ENCODE peak calls at places on chromosomes 12 and 14, in nine cellular contexts. One of them, this sample, is unnamed.

GRCh38 chr12:3884671-3885070 is 11.5 kb upstream of the PARP11 start:
- DNase-seq in GM12878: no peak
- DNase-seq in A549: no peak
- DNase-seq in IMR-90: no peak
- DNase-seq in mesendoderm: no peak
- DNase-seq in esophagus squamous epithelium: no peak
- DNase-seq in effector memory CD4-positive, alpha-beta T cell: no peak
- DNase-seq in gastrocnemius medialis: no peak
- DNase-seq in suprapubic skin: no peak
- DNase-seq in this sample: no peak

GRCh38 chr12:131101703-131102492 is 148.2 kb downstream of the ADGRD1 start:
- DNase-seq in GM12878: peak; percentile 71
- DNase-seq in A549: no peak
- DNase-seq in IMR-90: no peak
- DNase-seq in mesendoderm: no peak
- DNase-seq in esophagus squamous epithelium: no peak
- DNase-seq in effector memory CD4-positive, alpha-beta T cell: no peak
- DNase-seq in gastrocnemius medialis: no peak
- DNase-seq in suprapubic skin: no peak
- DNase-seq in this sample: peak; percentile 59

GRCh38 chr14:68607081-68607851 is 185.6 kb downstream of the ZFP36L1 start:
- DNase-seq in GM12878: no peak
- DNase-seq in A549: no peak
- DNase-seq in IMR-90: peak; percentile 64
- DNase-seq in mesendoderm: peak; percentile 53
- DNase-seq in esophagus squamous epithelium: no peak
- DNase-seq in effector memory CD4-positive, alpha-beta T cell: no peak
- DNase-seq in gastrocnemius medialis: no peak
- DNase-seq in suprapubic skin: peak; percentile 68
- DNase-seq in this sample: no peak

GRCh38 chr12:29778531-29778930 is 5.2 kb downstream of the TMTC1 start:
- DNase-seq in GM12878: no peak
- DNase-seq in A549: no peak
- DNase-seq in IMR-90: no peak
- DNase-seq in mesendoderm: no peak
- DNase-seq in esophagus squamous epithelium: no peak
- DNase-seq in effector memory CD4-positive, alpha-beta T cell: no peak
- DNase-seq in gastrocnemius medialis: no peak
- DNase-seq in suprapubic skin: no peak
- DNase-seq in this sample: no peak

GRCh38 chr12:114932806-114933205 is 248.8 kb upstream of the TBX3 start:
- DNase-seq in GM12878: no peak
- DNase-seq in A549: no peak
- DNase-seq in IMR-90: no peak
- DNase-seq in mesendoderm: no peak
- DNase-seq in esophagus squamous epithelium: no peak
- DNase-seq in effector memory CD4-positive, alpha-beta T cell: no peak
- DNase-seq in gastrocnemius medialis: no peak
- DNase-seq in suprapubic skin: no peak
- DNase-seq in this sample: no peak

GRCh38 chr12:54220567-54220966 is 31.8 kb upstream of the SMUG1 start:
- DNase-seq in GM12878: no peak
- DNase-seq in A549: no peak
- DNase-seq in IMR-90: no peak
- DNase-seq in mesendoderm: no peak
- DNase-seq in esophagus squamous epithelium: no peak
- DNase-seq in effector memory CD4-positive, alpha-beta T cell: no peak
- DNase-seq in gastrocnemius medialis: no peak
- DNase-seq in suprapubic skin: no peak
- DNase-seq in this sample: no peak

GRCh38 chr12:85781751-85782150 is 54.5 kb downstream of the RASSF9 start:
- DNase-seq in GM12878: no peak
- DNase-seq in A549: no peak
- DNase-seq in IMR-90: no peak
- DNase-seq in mesendoderm: no peak
- DNase-seq in esophagus squamous epithelium: no peak
- DNase-seq in effector memory CD4-positive, alpha-beta T cell: no peak
- DNase-seq in gastrocnemius medialis: no peak
- DNase-seq in suprapubic skin: no peak
- DNase-seq in this sample: no peak

GRCh38 chr12:74119811-74120362 is 417.7 kb upstream of the ATXN7L3B start:
- DNase-seq in GM12878: no peak
- DNase-seq in A549: no peak
- DNase-seq in IMR-90: no peak
- DNase-seq in mesendoderm: no peak
- DNase-seq in esophagus squamous epithelium: no peak
- DNase-seq in effector memory CD4-positive, alpha-beta T cell: no peak
- DNase-seq in gastrocnemius medialis: no peak
- DNase-seq in suprapubic skin: no peak
- DNase-seq in this sample: no peak

GRCh38 chr12:6306151-6306550 is 4.3 kb upstream of the PLEKHG6 start:
- DNase-seq in GM12878: no peak
- DNase-seq in A549: no peak
- DNase-seq in IMR-90: no peak
- DNase-seq in mesendoderm: peak; percentile 57
- DNase-seq in esophagus squamous epithelium: no peak
- DNase-seq in effector memory CD4-positive, alpha-beta T cell: no peak
- DNase-seq in gastrocnemius medialis: no peak
- DNase-seq in suprapubic skin: no peak
- DNase-seq in this sample: no peak

GRCh38 chr12:95395706-95396105 is 78.2 kb upstream of the METAP2 start:
- DNase-seq in GM12878: no peak
- DNase-seq in A549: no peak
- DNase-seq in IMR-90: no peak
- DNase-seq in mesendoderm: no peak
- DNase-seq in esophagus squamous epithelium: no peak
- DNase-seq in effector memory CD4-positive, alpha-beta T cell: no peak
- DNase-seq in gastrocnemius medialis: no peak
- DNase-seq in suprapubic skin: no peak
- DNase-seq in this sample: no peak

GRCh38 chr12:53798575-53798974 is 46.8 kb upstream of the CISTR start:
- DNase-seq in GM12878: no peak
- DNase-seq in A549: peak; percentile 19
- DNase-seq in IMR-90: no peak
- DNase-seq in mesendoderm: no peak
- DNase-seq in esophagus squamous epithelium: no peak
- DNase-seq in effector memory CD4-positive, alpha-beta T cell: no peak
- DNase-seq in gastrocnemius medialis: no peak
- DNase-seq in suprapubic skin: no peak
- DNase-seq in this sample: no peak

GRCh38 chr12:126156806-126157574 is 1091.8 kb downstream of the AACS start:
- DNase-seq in GM12878: no peak
- DNase-seq in A549: no peak
- DNase-seq in IMR-90: no peak
- DNase-seq in mesendoderm: peak; percentile 54
- DNase-seq in esophagus squamous epithelium: no peak
- DNase-seq in effector memory CD4-positive, alpha-beta T cell: no peak
- DNase-seq in gastrocnemius medialis: no peak
- DNase-seq in suprapubic skin: no peak
- DNase-seq in this sample: no peak

GRCh38 chr12:76864791-76865400 is 13.9 kb downstream of the CSRP2 start:
- DNase-seq in GM12878: no peak
- DNase-seq in A549: no peak
- DNase-seq in IMR-90: peak; percentile 65
- DNase-seq in mesendoderm: no peak
- DNase-seq in esophagus squamous epithelium: no peak
- DNase-seq in effector memory CD4-positive, alpha-beta T cell: no peak
- DNase-seq in gastrocnemius medialis: no peak
- DNase-seq in suprapubic skin: no peak
- DNase-seq in this sample: no peak

GRCh38 chr12:32534698-32535097 is 135.3 kb downstream of the FGD4 start:
- DNase-seq in GM12878: no peak
- DNase-seq in A549: no peak
- DNase-seq in IMR-90: no peak
- DNase-seq in mesendoderm: no peak
- DNase-seq in esophagus squamous epithelium: no peak
- DNase-seq in effector memory CD4-positive, alpha-beta T cell: no peak
- DNase-seq in gastrocnemius medialis: no peak
- DNase-seq in suprapubic skin: no peak
- DNase-seq in this sample: no peak

GRCh38 chr12:32533971-32534590 is 134.7 kb downstream of the FGD4 start:
- DNase-seq in GM12878: no peak
- DNase-seq in A549: peak; percentile 61
- DNase-seq in IMR-90: peak; percentile 98
- DNase-seq in mesendoderm: peak; percentile 76
- DNase-seq in esophagus squamous epithelium: peak; percentile 5
- DNase-seq in effector memory CD4-positive, alpha-beta T cell: no peak
- DNase-seq in gastrocnemius medialis: peak; percentile 85
- DNase-seq in suprapubic skin: no peak
- DNase-seq in this sample: no peak

GRCh38 chr12:32532951-32533350 is 133.6 kb downstream of the FGD4 start:
- DNase-seq in GM12878: no peak
- DNase-seq in A549: no peak
- DNase-seq in IMR-90: no peak
- DNase-seq in mesendoderm: peak; percentile 25
- DNase-seq in esophagus squamous epithelium: no peak
- DNase-seq in effector memory CD4-positive, alpha-beta T cell: no peak
- DNase-seq in gastrocnemius medialis: no peak
- DNase-seq in suprapubic skin: no peak
- DNase-seq in this sample: no peak

GRCh38 chr12:32535260-32535999 is 136.1 kb downstream of the FGD4 start:
- DNase-seq in GM12878: no peak
- DNase-seq in A549: peak; percentile 31
- DNase-seq in IMR-90: peak; percentile 69
- DNase-seq in mesendoderm: peak; percentile 33
- DNase-seq in esophagus squamous epithelium: no peak
- DNase-seq in effector memory CD4-positive, alpha-beta T cell: no peak
- DNase-seq in gastrocnemius medialis: peak; percentile 83
- DNase-seq in suprapubic skin: peak; percentile 75
- DNase-seq in this sample: peak; percentile 28

DNA sequence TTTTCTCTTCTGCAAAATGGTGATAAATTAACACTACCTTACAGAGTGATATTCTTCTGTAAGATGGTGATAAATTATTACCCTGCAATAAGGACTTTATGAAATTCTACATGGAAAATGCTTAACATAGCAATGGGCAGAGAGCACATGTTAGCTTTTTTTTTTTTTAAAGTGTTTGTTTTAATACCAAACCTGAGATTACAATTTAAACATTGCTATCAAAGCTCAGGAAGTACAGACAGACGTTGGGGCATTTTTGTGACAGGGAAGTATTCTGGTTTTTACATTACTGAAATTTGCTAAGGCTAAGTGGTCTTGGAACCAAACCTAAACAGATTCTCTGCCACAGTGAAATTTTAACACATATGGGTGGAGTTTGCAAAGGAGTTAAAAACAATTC is 133.1 kb downstream of the FGD4 start:
- DNase-seq in GM12878: no peak
- DNase-seq in A549: no peak
- DNase-seq in IMR-90: no peak
- DNase-seq in mesendoderm: no peak
- DNase-seq in esophagus squamous epithelium: no peak
- DNase-seq in effector memory CD4-positive, alpha-beta T cell: no peak
- DNase-seq in gastrocnemius medialis: no peak
- DNase-seq in suprapubic skin: no peak
- DNase-seq in this sample: no peak
- H3K27ac ChIP-seq in GM12878: no peak overlapping the region
- H3K27ac ChIP-seq in A549: no peak overlapping the region
- H3K27ac ChIP-seq in IMR-90: no peak overlapping the region
- H3K27ac ChIP-seq in mesendoderm: no peak overlapping the region
- H3K27ac ChIP-seq in esophagus squamous epithelium: no peak overlapping the region
- H3K27ac ChIP-seq in effector memory CD4-positive, alpha-beta T cell: no peak overlapping the region
- H3K27ac ChIP-seq in gastrocnemius medialis: peak overlapping the region; percentile 92
- H3K27ac ChIP-seq in suprapubic skin: no peak overlapping the region
- H3K27ac ChIP-seq in this sample: no peak overlapping the region

GRCh38 chr12:106033161-106033675 is 105.5 kb downstream of the NUAK1 start:
- DNase-seq in GM12878: no peak
- DNase-seq in A549: no peak
- DNase-seq in IMR-90: no peak
- DNase-seq in mesendoderm: no peak
- DNase-seq in esophagus squamous epithelium: no peak
- DNase-seq in effector memory CD4-positive, alpha-beta T cell: no peak
- DNase-seq in gastrocnemius medialis: no peak
- DNase-seq in suprapubic skin: no peak
- DNase-seq in this sample: no peak
- H3K27ac ChIP-seq in GM12878: no peak overlapping the region
- H3K27ac ChIP-seq in A549: peak overlapping the region; percentile 88
- H3K27ac ChIP-seq in IMR-90: no peak overlapping the region
- H3K27ac ChIP-seq in mesendoderm: no peak overlapping the region
- H3K27ac ChIP-seq in esophagus squamous epithelium: no peak overlapping the region
- H3K27ac ChIP-seq in effector memory CD4-positive, alpha-beta T cell: no peak overlapping the region
- H3K27ac ChIP-seq in gastrocnemius medialis: no peak overlapping the region
- H3K27ac ChIP-seq in suprapubic skin: no peak overlapping the region
- H3K27ac ChIP-seq in this sample: peak overlapping the region; percentile 29

DNA sequence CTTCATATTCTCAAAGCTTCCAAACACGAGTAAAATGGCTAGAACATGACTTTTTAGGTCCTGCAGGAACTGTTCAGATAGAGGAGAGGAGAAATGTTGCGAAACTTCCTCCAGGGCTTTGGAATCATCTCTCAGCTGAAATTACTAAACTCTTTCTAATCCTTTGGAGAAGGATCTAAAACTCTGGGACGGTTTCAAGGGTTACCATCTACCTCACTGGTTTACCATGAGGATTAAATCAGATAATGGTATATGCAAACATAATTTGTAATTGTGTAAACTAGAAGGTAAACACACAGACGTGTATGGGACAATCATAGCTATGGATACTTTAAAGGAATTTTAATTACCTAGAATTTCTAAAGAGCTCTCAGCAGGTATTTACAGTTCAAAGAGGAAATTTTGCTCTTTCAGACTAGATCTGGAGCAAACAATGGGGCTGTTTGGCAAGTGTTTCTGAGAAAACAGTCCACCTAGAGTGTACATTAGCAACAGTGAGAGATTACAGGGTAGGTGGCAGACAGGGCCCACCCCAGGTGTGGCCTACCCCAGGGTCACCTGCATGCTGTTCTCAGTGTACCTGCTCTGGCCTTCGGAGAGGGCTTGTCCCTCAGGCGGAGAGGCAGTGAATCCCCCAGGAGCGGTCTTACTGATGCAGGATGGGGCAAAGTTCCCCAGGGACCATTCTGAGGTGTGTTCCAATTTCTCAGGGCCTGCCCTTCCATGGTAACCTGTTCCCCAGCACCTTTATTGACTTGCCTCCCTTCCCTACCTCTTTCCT is 124.7 kb upstream of the MAX start:
- DNase-seq in GM12878: no peak
- DNase-seq in A549: no peak
- DNase-seq in IMR-90: peak; percentile 62
- DNase-seq in mesendoderm: peak; percentile 55
- DNase-seq in esophagus squamous epithelium: no peak
- DNase-seq in effector memory CD4-positive, alpha-beta T cell: no peak
- DNase-seq in gastrocnemius medialis: no peak
- DNase-seq in suprapubic skin: no peak
- DNase-seq in this sample: no peak
- H3K27ac ChIP-seq in GM12878: no peak overlapping the region
- H3K27ac ChIP-seq in A549: peak overlapping the region; percentile 77
- H3K27ac ChIP-seq in IMR-90: peak overlapping the region; percentile 17
- H3K27ac ChIP-seq in mesendoderm: peak overlapping the region; percentile 70
- H3K27ac ChIP-seq in esophagus squamous epithelium: peak overlapping the region; percentile 26
- H3K27ac ChIP-seq in effector memory CD4-positive, alpha-beta T cell: no peak overlapping the region
- H3K27ac ChIP-seq in gastrocnemius medialis: no peak overlapping the region
- H3K27ac ChIP-seq in suprapubic skin: no peak overlapping the region
- H3K27ac ChIP-seq in this sample: no peak overlapping the region

DNA sequence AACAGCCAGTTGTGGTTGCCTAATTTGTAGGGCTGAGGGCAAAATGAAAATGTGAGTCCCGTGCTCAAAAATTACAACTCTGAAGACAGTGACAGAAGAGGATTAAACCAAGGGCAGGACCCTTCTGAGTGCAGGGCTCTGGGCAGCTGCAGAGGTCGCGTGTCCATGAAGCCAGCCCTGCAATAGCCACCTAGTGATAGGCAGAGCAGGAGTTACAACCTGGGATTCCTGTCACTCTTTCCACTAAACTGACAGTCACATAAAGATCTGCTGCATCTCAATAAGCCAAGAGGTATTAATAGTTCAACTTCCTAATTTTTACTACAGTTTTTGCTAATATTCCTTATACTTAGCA is 94.1 kb downstream of the SLC2A13 start:
- DNase-seq in GM12878: no peak
- DNase-seq in A549: no peak
- DNase-seq in IMR-90: no peak
- DNase-seq in mesendoderm: no peak
- DNase-seq in esophagus squamous epithelium: no peak
- DNase-seq in effector memory CD4-positive, alpha-beta T cell: no peak
- DNase-seq in gastrocnemius medialis: no peak
- DNase-seq in suprapubic skin: no peak
- DNase-seq in this sample: no peak
- H3K27ac ChIP-seq in GM12878: no peak overlapping the region
- H3K27ac ChIP-seq in A549: peak overlapping the region; percentile 42
- H3K27ac ChIP-seq in IMR-90: no peak overlapping the region
- H3K27ac ChIP-seq in mesendoderm: no peak overlapping the region
- H3K27ac ChIP-seq in esophagus squamous epithelium: no peak overlapping the region
- H3K27ac ChIP-seq in effector memory CD4-positive, alpha-beta T cell: no peak overlapping the region
- H3K27ac ChIP-seq in gastrocnemius medialis: no peak overlapping the region
- H3K27ac ChIP-seq in suprapubic skin: no peak overlapping the region
- H3K27ac ChIP-seq in this sample: no peak overlapping the region